ENCODE peak calls at places on chromosomes 1 and 21, in seven cellular contexts. H is endodermal cell, Z is K562, K is HCT116, B is neural progenitor cell, M is IMR-90, W is SK-N-MC. O is an unnamed sample.

GRCh38 chr21:32516729-32517649 is 68.3 kb downstream of the TCP10L start:
- DNase-seq in H (no peak), Z (no peak), K (no peak), B (no peak), M (peak), W (no peak), O (no peak)

GRCh38 chr1:208324005-208324404 is 79.8 kb upstream of the PLXNA2 start:
- DNase-seq in H (no peak), Z (no peak), K (no peak), B (no peak), M (no peak), W (no peak), O (no peak)

GRCh38 chr21:36403713-36404112 is 18.5 kb downstream of the CHAF1B start:
- DNase-seq in H (peak), Z (no peak), K (no peak), B (no peak), M (no peak), W (no peak), O (no peak)

GRCh38 chr1:94678187-94678863 is 136.8 kb upstream of the F3 start:
- DNase-seq in H (peak), Z (no peak), K (no peak), B (no peak), M (no peak), W (no peak), O (no peak)

GRCh38 chr21:38266732-38267131 is 9.9 kb downstream of the KCNJ15 start:
- DNase-seq in H (no peak), Z (no peak), K (no peak), B (no peak), M (peak), W (no peak), O (no peak)

GRCh38 chr1:230425252-230426061 is 675 bp downstream of the PGBD5 start:
- DNase-seq in H (peak), Z (no peak), K (no peak), B (peak), M (no peak), W (no peak), O (no peak)

GRCh38 chr1:232628335-232629214 is 1.4 kb downstream of the SIPA1L2 start:
- DNase-seq in H (no peak), Z (no peak), K (no peak), B (peak), M (peak), W (no peak), O (no peak)

GRCh38 chr1:14815175-14815882 is 216.8 kb downstream of the KAZN start:
- DNase-seq in H (no peak), Z (no peak), K (no peak), B (no peak), M (peak), W (no peak), O (no peak)

GRCh38 chr1:12333036-12333785 is 103.4 kb downstream of the VPS13D start:
- DNase-seq in H (no peak), Z (no peak), K (no peak), B (no peak), M (no peak), W (no peak), O (no peak)

GRCh38 chr1:208449951-208450350 is 205.8 kb upstream of the PLXNA2 start:
- DNase-seq in H (no peak), Z (peak), K (no peak), B (no peak), M (no peak), W (no peak), O (no peak)

GRCh38 chr1:170662561-170662971 is 1.4 kb upstream of the PRRX1 start:
- DNase-seq in H (no peak), Z (no peak), K (no peak), B (no peak), M (peak), W (no peak), O (no peak)
- H3K4me3 ChIP-seq in H (peak), Z (no peak), K (no peak), B (peak), M (peak), W (peak), O (no peak)

DNA sequence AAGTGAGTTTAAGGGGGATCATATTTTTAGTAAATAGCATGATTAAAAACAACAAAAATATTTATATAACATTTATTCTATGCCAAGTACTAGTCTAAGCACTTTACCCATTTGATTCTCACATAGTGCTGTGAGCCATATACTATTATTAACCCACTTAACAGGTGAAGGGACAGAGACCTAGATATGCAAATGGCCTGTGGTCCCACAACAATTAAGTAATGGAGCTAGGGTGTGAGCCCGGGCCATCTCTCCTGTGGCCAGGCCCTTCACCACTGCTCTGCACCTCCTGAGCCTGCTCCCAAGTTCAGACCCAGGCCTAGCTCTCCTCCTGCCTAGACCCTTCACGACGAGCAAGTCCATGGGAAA is 537 bp downstream of the ASCL5 start:
- DNase-seq in H (no peak), Z (no peak), K (no peak), B (no peak), M (no peak), W (no peak), O (no peak)
- H3K9ac ChIP-seq in H (no peak), Z (no peak), K (peak), B (no peak), M (no peak), W (no peak), O (peak)

GRCh38 chr1:46130144-46130543 is 2.3 kb downstream of the PIK3R3 start:
- DNase-seq in H (no peak), Z (no peak), K (no peak), B (no peak), M (no peak), W (no peak), O (no peak)
- H3K4me3 ChIP-seq in H (peak), Z (peak), K (no peak), B (peak), M (peak), W (peak), O (peak)

DNA sequence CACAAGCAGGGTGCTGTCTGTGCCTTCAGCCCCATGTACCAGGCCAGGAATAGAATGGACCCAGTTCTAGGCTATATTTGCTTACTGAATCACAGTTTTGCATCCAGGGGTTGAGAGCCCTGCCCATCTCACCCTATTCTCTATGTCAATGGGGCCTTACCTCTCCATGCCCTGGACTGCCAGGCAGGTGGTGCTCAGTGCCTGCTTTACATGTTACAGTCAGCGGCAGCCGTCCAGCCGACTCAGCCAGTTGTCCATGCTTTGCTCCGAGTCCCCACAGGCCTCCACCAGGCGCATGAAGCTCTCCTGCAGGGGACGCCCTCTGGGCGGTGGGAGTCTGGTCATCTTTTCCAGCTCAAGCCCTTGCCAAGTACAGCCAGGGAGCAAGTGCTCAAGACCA is 12.2 kb upstream of the FAM167B start:
- DNase-seq in H (peak), Z (no peak), K (no peak), B (no peak), M (no peak), W (no peak), O (no peak)
- H3K9ac ChIP-seq in H (no peak), Z (no peak), K (no peak), B (no peak), M (no peak), W (no peak), O (no peak)

DNA sequence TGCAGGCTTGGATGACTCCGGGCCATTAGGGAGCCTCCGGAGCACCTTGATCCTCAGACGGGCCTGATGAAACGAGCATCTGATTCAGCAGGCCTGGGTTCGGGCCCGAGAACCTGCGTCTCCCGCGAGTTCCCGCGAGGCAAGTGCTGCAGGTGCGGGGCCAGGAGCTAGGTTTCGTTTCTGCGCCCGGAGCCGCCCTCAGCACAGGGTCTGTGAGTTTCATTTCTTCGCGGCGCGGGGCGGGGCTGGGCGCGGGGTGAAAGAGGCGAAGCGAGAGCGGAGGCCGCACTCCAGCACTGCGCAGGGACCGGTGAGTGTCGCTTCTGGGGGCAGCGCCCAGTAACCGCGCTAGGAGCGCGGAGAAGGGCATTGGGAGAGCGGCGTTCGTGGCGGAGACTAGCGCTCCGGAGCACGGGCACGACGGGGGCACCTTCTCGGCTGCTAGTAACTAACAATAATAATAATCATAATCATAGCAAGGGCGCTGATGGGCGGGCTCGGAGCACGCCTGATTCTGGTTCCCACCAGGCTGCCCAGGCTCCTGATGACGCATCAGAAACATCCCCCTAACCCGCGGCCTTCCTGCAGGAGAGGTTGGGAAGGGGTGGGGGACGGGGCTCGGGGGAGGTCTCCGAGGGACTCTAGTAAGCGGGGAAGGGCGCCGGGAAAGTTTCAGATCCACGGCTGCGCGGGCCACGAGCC is at the start of gene MX1:
- DNase-seq in H (peak), Z (no peak), K (no peak), B (peak), M (peak), W (no peak), O (no peak)
- H3K4me3 ChIP-seq in H (peak), Z (no peak), K (no peak), B (peak), M (peak), W (no peak), O (peak)